ENCODE peak calls at places on chromosome 10, in seven cellular contexts. C is activated CD8-positive, alpha-beta memory T cell treated with anti-CD3 and anti-CD28 coated beads for 48 hours; B is effector memory CD4-positive, alpha-beta T cell; K is KBM-7; F is fibroblast of the conjunctiva; Z is NCI-H2081; Q is Daoy. T is an unnamed sample.

GRCh38 chr10:86661161-86662025 is 6.9 kb upstream of the LDB3 start:
- DNase-seq in C (no peak), B (no peak), K (no peak), F (no peak), Z (no peak), Q (no peak), T (no peak)

GRCh38 chr10:101066146-101066889 is 4.5 kb downstream of the KAZALD1 start:
- DNase-seq in C (no peak), B (peak; percentile 8), K (peak; percentile 89), F (peak; percentile 63), Z (peak; percentile 41), Q (peak; percentile 83), T (no peak)

GRCh38 chr10:88565072-88565471 is 18.0 kb downstream of the RNLS start:
- DNase-seq in C (no peak), B (no peak), K (peak; percentile 52), F (no peak), Z (no peak), Q (no peak), T (no peak)

GRCh38 chr10:24041030-24041429 is 167.9 kb upstream of the KIAA1217 start:
- DNase-seq in C (no peak), B (no peak), K (no peak), F (no peak), Z (no peak), Q (no peak), T (no peak)

GRCh38 chr10:5033061-5033770 is 29.6 kb upstream of the AKR1C2 start:
- DNase-seq in C (no peak), B (no peak), K (no peak), F (peak; percentile 69), Z (no peak), Q (no peak), T (peak; percentile 64)

GRCh38 chr10:470339-471003 is 219.0 kb downstream of the DIP2C start:
- DNase-seq in C (no peak), B (peak; percentile 13), K (no peak), F (no peak), Z (no peak), Q (no peak), T (no peak)

GRCh38 chr10:86688398-86688921 is 20.1 kb downstream of the LDB3 start:
- DNase-seq in C (no peak), B (peak; percentile 9), K (peak; percentile 79), F (peak; percentile 57), Z (peak; percentile 34), Q (peak; percentile 62), T (no peak)

GRCh38 chr10:78412605-78413004 is 378.9 kb downstream of the RPS24 start:
- DNase-seq in C (no peak), B (no peak), K (no peak), F (no peak), Z (no peak), Q (no peak), T (no peak)

GRCh38 chr10:90204956-90205695 is 503.7 kb downstream of the KIF20B start:
- DNase-seq in C (no peak), B (no peak), K (no peak), F (no peak), Z (no peak), Q (peak; percentile 78), T (peak; percentile 47)

GRCh38 chr10:69160809-69161225 is 19.2 kb upstream of the SUPV3L1 start:
- DNase-seq in C (no peak), B (no peak), K (no peak), F (no peak), Z (no peak), Q (peak; percentile 5), T (no peak)

GRCh38 chr10:88848499-88848898 is 3.1 kb downstream of the ANKRD22 start:
- DNase-seq in C (no peak), B (no peak), K (no peak), F (peak; percentile 17), Z (no peak), Q (peak; percentile 47), T (peak; percentile 57)

GRCh38 chr10:92961638-92962037 is 99.0 kb upstream of the CYP26C1 start:
- DNase-seq in C (no peak), B (no peak), K (no peak), F (no peak), Z (no peak), Q (no peak), T (no peak)

GRCh38 chr10:80186364-80187012 is 18.8 kb downstream of the ANXA11 start:
- DNase-seq in C (no peak), B (no peak), K (no peak), F (no peak), Z (no peak), Q (no peak), T (no peak)

GRCh38 chr10:102280397-102281015 is 35.2 kb downstream of the GBF1 start:
- DNase-seq in C (no peak), B (no peak), K (peak; percentile 49), F (no peak), Z (peak; percentile 21), Q (peak; percentile 3), T (no peak)

GRCh38 chr10:14518141-14518540 is 187.4 kb upstream of the FRMD4A start:
- DNase-seq in C (no peak), B (no peak), K (no peak), F (no peak), Z (no peak), Q (no peak), T (no peak)

GRCh38 chr10:90930070-90930837 is 9.4 kb upstream of the ANKRD1 start:
- DNase-seq in C (no peak), B (no peak), K (no peak), F (peak; percentile 81), Z (no peak), Q (peak; percentile 75), T (peak; percentile 84)

GRCh38 chr10:78408011-78408410 is 374.3 kb downstream of the RPS24 start:
- DNase-seq in C (no peak), B (no peak), K (no peak), F (no peak), Z (no peak), Q (no peak), T (no peak)

GRCh38 chr10:70190581-70190980 is 20.3 kb upstream of the SAR1A start:
- DNase-seq in C (no peak), B (no peak), K (no peak), F (peak; percentile 43), Z (no peak), Q (no peak), T (no peak)

GRCh38 chr10:68192113-68192512 is 39.8 kb downstream of the ATOH7 start:
- DNase-seq in C (no peak), B (no peak), K (no peak), F (no peak), Z (no peak), Q (no peak), T (no peak)

GRCh38 chr10:46556515-46557318 is at the start of gene GPRIN2:
- DNase-seq in C (peak; percentile 0), B (no peak), K (no peak), F (no peak), Z (peak; percentile 16), Q (no peak), T (no peak)

GRCh38 chr10:86365346-86366032 is 1.1 kb downstream of the GRID1 start:
- DNase-seq in C (no peak), B (no peak), K (peak; percentile 12), F (no peak), Z (peak; percentile 45), Q (no peak), T (no peak)

GRCh38 chr10:8096931-8097330 is 42.4 kb downstream of the GATA3 start:
- DNase-seq in C (no peak), B (no peak), K (no peak), F (no peak), Z (no peak), Q (no peak), T (no peak)

GRCh38 chr10:72133517-72133916 is 45.2 kb upstream of the SPOCK2 start:
- DNase-seq in C (no peak), B (no peak), K (no peak), F (peak; percentile 9), Z (no peak), Q (peak; percentile 17), T (peak; percentile 40)

GRCh38 chr10:71396084-71396713 is 521 bp upstream of the CDH23 start:
- DNase-seq in C (no peak), B (no peak), K (peak; percentile 74), F (no peak), Z (peak; percentile 44), Q (peak; percentile 71), T (no peak)

T was measured in skeletal muscle cell.